ENCODE peak calls at places on chromosomes 7 and 10, in seven cellular contexts. C is pancreas, F is lower lobe of right lung, Z is colonic mucosa, M is PC-9, W is IMR-90, P is A549. J is an unnamed sample. For H3K9me3, the result is how much of the 10 kb centered on the place peaks cover.

GRCh38 chr10:119006451-119007210 is 22.9 kb upstream of the NANOS1 start:
- DNase-seq in C (no peak), F (no peak), Z (peak), M (peak), W (peak), P (peak), J (peak)

GRCh38 chr7:69691327-69691726 is 93.1 kb downstream of the AUTS2 start:
- DNase-seq in C (peak), F (no peak), Z (no peak), M (no peak), W (no peak), P (no peak), J (no peak)

GRCh38 chr7:92135490-92135889 is 1.2 kb upstream of the CYP51A1 start:
- DNase-seq in C (no peak), F (no peak), Z (no peak), M (no peak), W (no peak), P (no peak), J (no peak)

GRCh38 chr7:27212587-27213149 is 12.8 kb upstream of the HOXA13 start:
- DNase-seq in C (no peak), F (no peak), Z (no peak), M (no peak), W (no peak), P (no peak), J (no peak)

GRCh38 chr7:101903505-101903849 is 86.1 kb downstream of the CUX1 start:
- DNase-seq in C (no peak), F (no peak), Z (no peak), M (no peak), W (no peak), P (no peak), J (no peak)

GRCh38 chr10:99852481-99853213 is 70.2 kb downstream of the ABCC2 start:
- DNase-seq in C (no peak), F (no peak), Z (no peak), M (no peak), W (no peak), P (no peak), J (no peak)

GRCh38 chr7:74481458-74482324 is 28.0 kb downstream of the GTF2IRD1 start:
- DNase-seq in C (no peak), F (no peak), Z (no peak), M (no peak), W (peak), P (peak), J (peak)

GRCh38 chr7:85376589-85376988 is 189.7 kb upstream of the SEMA3D start:
- DNase-seq in C (no peak), F (no peak), Z (no peak), M (no peak), W (no peak), P (no peak), J (no peak)

GRCh38 chr7:126700807-126701604 is 551.7 kb downstream of the GRM8 start:
- DNase-seq in C (no peak), F (peak), Z (no peak), M (peak), W (peak), P (peak), J (peak)

GRCh38 chr10:120945801-120946302 is 94.7 kb downstream of the WDR11 start:
- DNase-seq in C (no peak), F (peak), Z (no peak), M (no peak), W (no peak), P (peak), J (peak)

GRCh38 chr10:112689327-112689726 is 242.3 kb downstream of the VTI1A start:
- DNase-seq in C (no peak), F (no peak), Z (peak), M (no peak), W (peak), P (peak), J (peak)

GRCh38 chr10:13382759-13383753 is 35.0 kb upstream of the SEPHS1 start:
- DNase-seq in C (no peak), F (peak), Z (peak), M (no peak), W (no peak), P (no peak), J (no peak)
- H3K4me3 ChIP-seq in C (peak), F (peak), Z (peak), M (peak), W (no peak), P (peak), J (peak)

GRCh38 chr10:18571076-18571475 is 80.3 kb downstream of the NSUN6 start:
- DNase-seq in C (no peak), F (no peak), Z (no peak), M (no peak), W (no peak), P (no peak), J (no peak)

GRCh38 chr10:18567343-18567856 is 84.0 kb downstream of the NSUN6 start:
- DNase-seq in C (no peak), F (no peak), Z (no peak), M (no peak), W (no peak), P (no peak), J (no peak)

GRCh38 chr10:18572959-18573561 is 78.3 kb downstream of the NSUN6 start:
- DNase-seq in C (no peak), F (no peak), Z (no peak), M (no peak), W (no peak), P (no peak), J (no peak)

GRCh38 chr10:18576586-18576985 is 74.8 kb downstream of the NSUN6 start:
- DNase-seq in C (no peak), F (no peak), Z (no peak), M (no peak), W (no peak), P (no peak), J (no peak)

GRCh38 chr10:18571780-18572179 is 79.6 kb downstream of the NSUN6 start:
- DNase-seq in C (no peak), F (no peak), Z (no peak), M (no peak), W (no peak), P (no peak), J (no peak)
- H3K9me3 ChIP-seq in C (under half), F (under half), Z (under half), M (under half), W (under half), P (under half), J (under half)

GRCh38 chr7:17502209-17502810 is 203.9 kb downstream of the AHR start:
- DNase-seq in C (no peak), F (no peak), Z (no peak), M (no peak), W (no peak), P (no peak), J (no peak)

GRCh38 chr7:17500718-17501117 is 202.3 kb downstream of the AHR start:
- DNase-seq in C (no peak), F (no peak), Z (no peak), M (no peak), W (no peak), P (no peak), J (no peak)

GRCh38 chr7:17497549-17498193 is 199.2 kb downstream of the AHR start:
- DNase-seq in C (no peak), F (no peak), Z (no peak), M (no peak), W (no peak), P (no peak), J (no peak)

GRCh38 chr7:17498230-17498629 is 199.8 kb downstream of the AHR start:
- DNase-seq in C (no peak), F (no peak), Z (no peak), M (no peak), W (no peak), P (no peak), J (no peak)

GRCh38 chr7:17501461-17502208 is 203.2 kb downstream of the AHR start:
- DNase-seq in C (no peak), F (no peak), Z (no peak), M (no peak), W (peak), P (no peak), J (no peak)
- H3K4me3 ChIP-seq in C (no peak), F (no peak), Z (no peak), M (no peak), W (no peak), P (no peak), J (no peak)

GRCh38 chr10:101778781-101779543 is 3.0 kb upstream of the FGF8 start:
- DNase-seq in C (no peak), F (peak), Z (peak), M (no peak), W (no peak), P (no peak), J (no peak)
- H3K9me3 ChIP-seq in C (under half), F (under half), Z (under half), M (under half), W (under half), P (under half), J (under half)

J was measured in MG63.